ENCODE peak calls at places on chromosomes 3 and 15, in nine cellular contexts. R is fibroblast of the aortic adventitia, Z is EL, B is LoVo, T is M059J, A is iPS-NIHi11, C is progenitor cell of endocrine pancreas, F is NCI-H69, J is AG08395. O is an unnamed sample.

GRCh38 chr15:60392986-60393811 is 4.6 kb downstream of the ANXA2 start:
- DNase-seq in R (peak; percentile 98), Z (peak; percentile 99), B (peak; percentile 97), T (peak; percentile 99), A (no peak), C (no peak), F (peak; percentile 99), J (peak; percentile 76), O (no peak)

GRCh38 chr15:32866486-32867312 is 148.9 kb downstream of the GREM1 start:
- DNase-seq in R (no peak), Z (no peak), B (no peak), T (peak; percentile 67), A (no peak), C (no peak), F (peak; percentile 54), J (peak; percentile 26), O (peak; percentile 91)

GRCh38 chr3:45223889-45224730 is 2.0 kb downstream of the TMEM158 start:
- DNase-seq in R (peak; percentile 66), Z (peak; percentile 65), B (no peak), T (peak; percentile 55), A (no peak), C (no peak), F (no peak), J (no peak), O (no peak)

GRCh38 chr15:34616613-34617012 is 33.2 kb upstream of the GOLGA8B start:
- DNase-seq in R (peak; percentile 24), Z (peak; percentile 39), B (no peak), T (peak; percentile 50), A (peak; percentile 7), C (no peak), F (peak; percentile 63), J (peak; percentile 22), O (no peak)

GRCh38 chr3:57756528-57757401 is 656 bp downstream of the SLMAP start:
- DNase-seq in R (peak; percentile 73), Z (peak; percentile 80), B (peak; percentile 54), T (peak; percentile 83), A (peak; percentile 55), C (peak; percentile 30), F (peak; percentile 41), J (peak; percentile 67), O (no peak)

GRCh38 chr3:4746241-4746958 is 232.8 kb upstream of the BHLHE40 start:
- DNase-seq in R (peak; percentile 32), Z (peak; percentile 73), B (no peak), T (peak; percentile 32), A (no peak), C (no peak), F (peak; percentile 48), J (no peak), O (no peak)

GRCh38 chr3:122661633-122662032 is 19.0 kb upstream of the PARP14 start:
- DNase-seq in R (no peak), Z (no peak), B (no peak), T (peak; percentile 83), A (no peak), C (no peak), F (no peak), J (no peak), O (no peak)

GRCh38 chr3:52396011-52396906 is 48.6 kb downstream of the SEMA3G start:
- DNase-seq in R (no peak), Z (no peak), B (no peak), T (no peak), A (no peak), C (no peak), F (no peak), J (no peak), O (no peak)

GRCh38 chr15:48373855-48374421 is 42.7 kb downstream of the DUT start:
- DNase-seq in R (peak; percentile 95), Z (peak; percentile 81), B (no peak), T (peak; percentile 87), A (no peak), C (no peak), F (peak; percentile 58), J (peak; percentile 72), O (no peak)

GRCh38 chr3:71530903-71531535 is 52.5 kb downstream of the FOXP1 start:
- DNase-seq in R (no peak), Z (no peak), B (no peak), T (no peak), A (peak; percentile 70), C (no peak), F (peak; percentile 9), J (no peak), O (no peak)

GRCh38 chr15:25246641-25247417 is 192.0 kb downstream of the UBE3A start:
- DNase-seq in R (no peak), Z (no peak), B (no peak), T (no peak), A (no peak), C (peak; percentile 8), F (no peak), J (no peak), O (no peak)

GRCh38 chr3:29554584-29554983 is 273.7 kb downstream of the RBMS3 start:
- DNase-seq in R (no peak), Z (no peak), B (no peak), T (no peak), A (no peak), C (no peak), F (no peak), J (no peak), O (no peak)

GRCh38 chr15:64461577-64462162 is 1.3 kb downstream of the ZNF609 start:
- DNase-seq in R (peak; percentile 31), Z (no peak), B (no peak), T (peak; percentile 27), A (peak; percentile 52), C (no peak), F (peak; percentile 91), J (peak; percentile 29), O (no peak)

GRCh38 chr3:134643150-134643675 is 7.6 kb downstream of the KY start:
- DNase-seq in R (no peak), Z (no peak), B (no peak), T (no peak), A (no peak), C (peak; percentile 6), F (no peak), J (no peak), O (no peak)

GRCh38 chr15:25735550-25736384 is 127.4 kb downstream of the ATP10A start:
- DNase-seq in R (no peak), Z (no peak), B (no peak), T (no peak), A (no peak), C (no peak), F (no peak), J (no peak), O (no peak)

GRCh38 chr3:108296239-108296638 is at the start of gene HHLA2:
- DNase-seq in R (peak; percentile 10), Z (no peak), B (peak; percentile 64), T (no peak), A (no peak), C (no peak), F (no peak), J (no peak), O (no peak)

GRCh38 chr3:123331651-123332050 is 117.2 kb downstream of the ADCY5 start:
- DNase-seq in R (no peak), Z (no peak), B (no peak), T (no peak), A (no peak), C (no peak), F (no peak), J (no peak), O (no peak)

GRCh38 chr15:82647045-82647834 is at the start of gene CPEB1:
- DNase-seq in R (peak; percentile 51), Z (peak; percentile 31), B (no peak), T (peak; percentile 28), A (peak; percentile 68), C (no peak), F (peak; percentile 61), J (peak; percentile 60), O (no peak)

GRCh38 chr3:102181202-102181920 is 253.5 kb upstream of the ZPLD1 start:
- DNase-seq in R (peak; percentile 94), Z (peak; percentile 80), B (no peak), T (peak; percentile 74), A (peak; percentile 39), C (no peak), F (peak; percentile 1), J (peak; percentile 65), O (no peak)

GRCh38 chr3:120855665-120856437 is 52.2 kb upstream of the STXBP5L start:
- DNase-seq in R (peak; percentile 81), Z (peak; percentile 27), B (no peak), T (peak; percentile 53), A (peak; percentile 55), C (no peak), F (peak; percentile 15), J (peak; percentile 88), O (no peak)

GRCh38 chr15:93987068-93987467 is 244.3 kb upstream of the MCTP2 start:
- DNase-seq in R (no peak), Z (no peak), B (no peak), T (no peak), A (no peak), C (no peak), F (no peak), J (no peak), O (no peak)

GRCh38 chr15:36897834-36898233 is 202.5 kb downstream of the MEIS2 start:
- DNase-seq in R (no peak), Z (no peak), B (no peak), T (no peak), A (no peak), C (no peak), F (peak; percentile 58), J (no peak), O (peak; percentile 54)

GRCh38 chr15:34855397-34855796 is 60.0 kb upstream of the ACTC1 start:
- DNase-seq in R (peak; percentile 72), Z (peak; percentile 71), B (no peak), T (peak; percentile 88), A (no peak), C (no peak), F (peak; percentile 34), J (peak; percentile 51), O (no peak)

GRCh38 chr3:13367728-13368127 is 52.4 kb downstream of the NUP210 start:
- DNase-seq in R (no peak), Z (no peak), B (no peak), T (no peak), A (no peak), C (no peak), F (no peak), J (no peak), O (no peak)

GRCh38 chr3:16824085-16824696 is 60.6 kb upstream of the PLCL2 start:
- DNase-seq in R (no peak), Z (no peak), B (no peak), T (no peak), A (no peak), C (no peak), F (peak; percentile 80), J (no peak), O (no peak)

O was measured in NCI-H526.